ENCODE peak calls at places on chromosomes 4 and X, in four cellular contexts. F is activated T-cell treated with anti-CD3 and anti-CD28 coated beads, Interleukin-2, amount 50 U/mL, for 72 hours; D is T follicular helper cell; V is SK-N-DZ. R is an unnamed sample.

GRCh38 chr4:86848732-86849617 is at the start of gene SLC10A6:
- DNase-seq in F (no peak), D (no peak), V (no peak), R (no peak)

GRCh38 chrX:123960956-123961267 is 594 bp upstream of the STAG2 start:
- DNase-seq in F (no peak), D (no peak), V (no peak), R (no peak)

GRCh38 chrX:135275973-135276372 is 24.1 kb downstream of the ETDA start:
- DNase-seq in F (no peak), D (no peak), V (no peak), R (no peak)

GRCh38 chrX:43269201-43269600 is 386.9 kb upstream of the MAOA start:
- DNase-seq in F (no peak), D (no peak), V (no peak), R (no peak)

GRCh38 chr4:163492951-163493504 is 1.5 kb upstream of the TMA16 start:
- DNase-seq in F (no peak), D (no peak), V (no peak), R (no peak)

GRCh38 chrX:11757397-11757728 is 674 bp upstream of the MSL3 start:
- DNase-seq in F (no peak), D (no peak), V (no peak), R (no peak)

GRCh38 chr4:76539979-76540378 is 105.0 kb downstream of the SHROOM3 start:
- DNase-seq in F (no peak), D (no peak), V (no peak), R (no peak)

GRCh38 chr4:107862658-107863057 is 37.9 kb downstream of the SGMS2 start:
- DNase-seq in F (peak; percentile 18), D (no peak), V (no peak), R (no peak)

GRCh38 chr4:73223258-73223651 is 35.3 kb downstream of the ANKRD17 start:
- DNase-seq in F (no peak), D (no peak), V (peak; percentile 4), R (no peak)

GRCh38 chrX:10158279-10158939 is 1.6 kb downstream of the CLCN4 start:
- DNase-seq in F (peak; percentile 22), D (no peak), V (peak; percentile 37), R (no peak)

GRCh38 chrX:24277405-24277804 is 36.5 kb downstream of the SUPT20HL2 start:
- DNase-seq in F (no peak), D (no peak), V (no peak), R (no peak)

GRCh38 chr4:27198971-27199370 is 338.3 kb downstream of the STIM2 start:
- DNase-seq in F (no peak), D (no peak), V (no peak), R (no peak)

GRCh38 chr4:139146926-139147547 is 30.0 kb downstream of the ELF2 start:
- DNase-seq in F (no peak), D (no peak), V (no peak), R (no peak)

GRCh38 chr4:88442636-88443260 is 14.2 kb upstream of the HERC5 start:
- DNase-seq in F (no peak), D (no peak), V (no peak), R (no peak)

GRCh38 chr4:183201331-183201730 is 102.3 kb downstream of the WWC2 start:
- DNase-seq in F (no peak), D (no peak), V (no peak), R (no peak)

GRCh38 chrX:71955530-71956120 is 45.0 kb downstream of the NHSL2 start:
- DNase-seq in F (no peak), D (no peak), V (no peak), R (no peak)

GRCh38 chr4:171130126-171130801 is 682.9 kb upstream of the GALNTL6 start:
- DNase-seq in F (no peak), D (no peak), V (peak; percentile 13), R (no peak)

GRCh38 chr4:81470456-81471327 is 1.0 kb downstream of the RASGEF1B start:
- DNase-seq in F (peak; percentile 47), D (peak; percentile 10), V (no peak), R (peak; percentile 15)

R was measured in T-helper 9 cell.